ENCODE peak calls at places on chromosomes 4 and X, in four cellular contexts. J is fibroblast of lung; O is tibial artery; I is CD8-positive, alpha-beta memory T cell. Z is an unnamed sample.

GRCh38 chrX:63967541-63967940 is 182.5 kb upstream of the ARHGEF9 start:
- DNase-seq in I (no peak), J (no peak), O (no peak), Z (no peak)

GRCh38 chrX:54358424-54359211 is 772 bp upstream of the WNK3 start:
- DNase-seq in J (peak), I (peak), O (peak), Z (peak)

GRCh38 chrX:47562615-47563243 is 1.7 kb downstream of the ARAF start:
- DNase-seq in I (no peak), O (no peak), J (no peak), Z (peak)

GRCh38 chr4:123479944-123480343 is 83.3 kb downstream of the SPRY1 start:
- DNase-seq in I (no peak), O (no peak), J (peak), Z (no peak)

GRCh38 chr4:70637239-70637920 is 8.8 kb downstream of the ENAM start:
- DNase-seq in I (no peak), O (no peak), J (peak), Z (no peak)

GRCh38 chr4:174549696-174550095 is 27.4 kb upstream of the HPGD start:
- DNase-seq in I (no peak), J (no peak), O (no peak), Z (no peak)

GRCh38 chr4:162347492-162348213 is 183.9 kb upstream of the FSTL5 start:
- DNase-seq in J (no peak), I (no peak), O (no peak), Z (no peak)

GRCh38 chr4:10691651-10692050 is 7.1 kb upstream of the CLNK start:
- DNase-seq in O (no peak), J (no peak), I (no peak), Z (no peak)

GRCh38 chr4:38125816-38126215 is 165.6 kb downstream of the PTTG2 start:
- DNase-seq in J (peak), O (no peak), I (no peak), Z (no peak)

GRCh38 chrX:23503835-23504539 is 163.3 kb upstream of the PRDX4 start:
- DNase-seq in O (peak), I (no peak), J (peak), Z (peak)

GRCh38 chr4:52015366-52015765 is 4.8 kb downstream of the LRRC66 start:
- DNase-seq in I (no peak), J (peak), O (no peak), Z (no peak)

GRCh38 chr4:179867300-179867878 is 2375.8 kb upstream of the TENM3 start:
- DNase-seq in I (peak), O (no peak), J (peak), Z (peak)

GRCh38 chr4:179872751-179873150 is 2370.5 kb upstream of the TENM3 start:
- DNase-seq in O (no peak), J (no peak), I (no peak), Z (no peak)

DNA sequence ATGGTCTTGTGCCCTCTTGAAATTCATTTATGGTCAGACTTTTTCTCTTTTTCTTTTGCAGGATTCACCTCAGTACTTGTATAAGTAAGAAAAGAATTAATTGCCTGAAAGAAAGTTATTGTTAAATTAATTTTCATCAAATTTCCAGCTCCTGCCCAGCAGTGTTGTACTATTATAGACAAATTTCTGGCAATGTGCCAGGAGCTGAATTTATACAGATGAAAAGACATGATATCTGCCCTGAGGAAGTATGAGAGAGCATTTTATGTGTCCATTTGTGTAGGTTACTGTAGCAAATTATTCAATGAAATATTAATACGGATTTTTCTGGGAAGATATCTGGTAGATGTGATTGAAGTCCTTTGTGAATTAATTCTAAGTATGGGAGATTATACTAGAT is 2371.5 kb upstream of the TENM3 start:
- DNase-seq in J (no peak), O (no peak), I (no peak), Z (no peak)
- H3K27ac ChIP-seq in J (no peak), O (no peak), I (no peak), Z (no peak)

DNA sequence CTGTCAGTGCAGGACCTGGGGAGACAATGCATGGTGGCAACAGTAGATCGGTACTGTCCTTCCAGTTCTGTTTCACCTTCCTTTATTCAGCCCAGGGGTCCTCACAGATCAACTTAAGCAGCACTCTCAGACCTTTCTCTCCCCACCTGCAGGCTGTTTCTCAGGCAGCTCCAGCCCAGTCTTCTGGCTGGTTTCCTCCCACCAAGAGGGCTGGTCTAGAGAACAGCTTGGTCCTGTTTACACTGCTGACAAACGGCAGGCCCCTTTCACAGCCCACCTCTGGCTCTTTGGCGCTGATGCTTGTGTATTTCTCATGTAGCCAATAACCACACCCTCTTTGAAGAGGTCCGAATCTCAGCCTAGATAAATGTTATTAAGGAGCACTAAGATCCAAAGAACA is 71.5 kb downstream of the CASP6 start:
- DNase-seq in O (no peak), I (no peak), J (peak), Z (peak)
- H3K27ac ChIP-seq in O (no peak), I (no peak), J (no peak), Z (no peak)

DNA sequence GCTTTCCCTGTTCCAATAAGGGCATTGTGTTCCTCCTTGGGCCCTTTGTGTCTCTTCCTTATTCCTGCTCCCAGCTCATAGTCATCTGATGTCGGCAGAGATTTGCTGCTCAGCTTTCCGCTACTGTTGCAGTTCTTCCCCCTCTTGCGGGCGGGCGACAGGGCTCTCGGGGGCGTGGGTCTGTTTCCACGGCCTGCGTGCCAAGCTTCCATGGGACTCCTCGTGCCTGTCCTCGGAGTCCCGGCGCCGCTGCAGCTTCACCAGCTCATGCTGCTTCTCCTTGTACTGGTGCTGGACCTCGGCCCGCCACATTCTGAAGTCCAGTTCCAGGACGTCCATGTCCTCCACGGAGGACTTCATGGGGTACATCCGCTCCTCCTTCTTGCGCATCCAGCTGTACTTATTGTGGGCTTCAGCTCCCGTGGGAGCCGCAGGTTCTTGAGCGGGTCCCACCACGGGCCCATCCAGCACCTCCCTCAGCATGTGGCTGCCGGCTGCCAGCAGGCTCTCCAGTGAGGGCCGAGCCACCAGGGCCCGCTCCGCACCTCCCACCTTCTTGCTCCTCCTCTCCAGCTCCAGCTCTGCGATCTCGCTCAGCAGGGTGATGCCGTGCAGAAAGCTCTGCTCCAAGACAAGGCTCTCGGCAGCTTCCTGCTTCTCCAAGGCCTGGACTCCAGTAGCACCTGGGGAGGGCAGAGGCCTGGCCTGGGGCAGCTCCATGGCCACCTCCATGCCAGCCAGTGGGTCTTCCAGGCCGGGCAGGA is 74.1 kb upstream of the UCP1 start:
- DNase-seq in O (no peak), J (no peak), I (no peak), Z (no peak)
- H3K27ac ChIP-seq in O (no peak), J (no peak), I (no peak), Z (no peak)

GRCh38 chrX:9866633-9867032 is 80.4 kb downstream of the SHROOM2 start:
- DNase-seq in J (peak), O (no peak), I (no peak), Z (no peak)
- H3K27ac ChIP-seq in J (no peak), O (no peak), I (no peak), Z (no peak)

GRCh38 chrX:2719774-2720447 is 28.8 kb downstream of the CD99 start:
- DNase-seq in J (no peak), O (peak), I (no peak), Z (no peak)
- H3K27ac ChIP-seq in J (no peak), O (no peak), I (no peak), Z (no peak)

Z was measured in endodermal cell.